ENCODE peak calls at places on chromosomes 5 and 9, in eight cellular contexts. One of them, this sample, is unnamed.

GRCh38 chr5:120942551-120942950 is 478.5 kb downstream of the PRR16 start:
- DNase-seq in CD4-positive, alpha-beta T cell: no peak
- DNase-seq in activated B cell treated with CpG ODN at 0.5 μM for 24 hours: no peak
- DNase-seq in WERI-Rb-1: no peak
- DNase-seq in H9: no peak
- DNase-seq in uterus: no peak
- DNase-seq in cardiac muscle cell: peak
- DNase-seq in DND-41: peak
- DNase-seq in this sample: no peak

GRCh38 chr5:59893061-59893435 is 478 bp downstream of the PDE4D start:
- DNase-seq in activated B cell treated with CpG ODN at 0.5 μM for 24 hours: no peak
- DNase-seq in uterus: no peak
- DNase-seq in WERI-Rb-1: peak
- DNase-seq in CD4-positive, alpha-beta T cell: no peak
- DNase-seq in H9: peak
- DNase-seq in DND-41: no peak
- DNase-seq in cardiac muscle cell: no peak
- DNase-seq in this sample: no peak

GRCh38 chr5:133499896-133500295 is 112.4 kb downstream of the FSTL4 start:
- DNase-seq in DND-41: no peak
- DNase-seq in cardiac muscle cell: no peak
- DNase-seq in WERI-Rb-1: no peak
- DNase-seq in uterus: no peak
- DNase-seq in activated B cell treated with CpG ODN at 0.5 μM for 24 hours: no peak
- DNase-seq in CD4-positive, alpha-beta T cell: no peak
- DNase-seq in H9: no peak
- DNase-seq in this sample: no peak

GRCh38 chr5:17203329-17204132 is 13.9 kb upstream of the BASP1 start:
- DNase-seq in CD4-positive, alpha-beta T cell: no peak
- DNase-seq in activated B cell treated with CpG ODN at 0.5 μM for 24 hours: no peak
- DNase-seq in H9: peak
- DNase-seq in uterus: no peak
- DNase-seq in cardiac muscle cell: peak
- DNase-seq in DND-41: peak
- DNase-seq in WERI-Rb-1: no peak
- DNase-seq in this sample: no peak

GRCh38 chr5:151596839-151597539 is 5.9 kb upstream of the FAT2 start:
- DNase-seq in uterus: no peak
- DNase-seq in DND-41: no peak
- DNase-seq in activated B cell treated with CpG ODN at 0.5 μM for 24 hours: no peak
- DNase-seq in CD4-positive, alpha-beta T cell: no peak
- DNase-seq in cardiac muscle cell: peak
- DNase-seq in H9: peak
- DNase-seq in WERI-Rb-1: no peak
- DNase-seq in this sample: no peak

GRCh38 chr9:4106744-4107143 is 193.1 kb downstream of the GLIS3 start:
- DNase-seq in WERI-Rb-1: no peak
- DNase-seq in CD4-positive, alpha-beta T cell: no peak
- DNase-seq in uterus: no peak
- DNase-seq in H9: no peak
- DNase-seq in cardiac muscle cell: peak
- DNase-seq in DND-41: no peak
- DNase-seq in activated B cell treated with CpG ODN at 0.5 μM for 24 hours: no peak
- DNase-seq in this sample: no peak

GRCh38 chr5:62643556-62644451 is 65.2 kb downstream of the LRRC70 start:
- DNase-seq in uterus: no peak
- DNase-seq in H9: no peak
- DNase-seq in DND-41: no peak
- DNase-seq in activated B cell treated with CpG ODN at 0.5 μM for 24 hours: no peak
- DNase-seq in cardiac muscle cell: no peak
- DNase-seq in WERI-Rb-1: no peak
- DNase-seq in CD4-positive, alpha-beta T cell: no peak
- DNase-seq in this sample: no peak

GRCh38 chr9:77980622-77981021 is 51.0 kb downstream of the GNAQ start:
- DNase-seq in activated B cell treated with CpG ODN at 0.5 μM for 24 hours: no peak
- DNase-seq in cardiac muscle cell: peak
- DNase-seq in CD4-positive, alpha-beta T cell: no peak
- DNase-seq in WERI-Rb-1: no peak
- DNase-seq in uterus: no peak
- DNase-seq in DND-41: no peak
- DNase-seq in H9: no peak
- DNase-seq in this sample: no peak

DNA sequence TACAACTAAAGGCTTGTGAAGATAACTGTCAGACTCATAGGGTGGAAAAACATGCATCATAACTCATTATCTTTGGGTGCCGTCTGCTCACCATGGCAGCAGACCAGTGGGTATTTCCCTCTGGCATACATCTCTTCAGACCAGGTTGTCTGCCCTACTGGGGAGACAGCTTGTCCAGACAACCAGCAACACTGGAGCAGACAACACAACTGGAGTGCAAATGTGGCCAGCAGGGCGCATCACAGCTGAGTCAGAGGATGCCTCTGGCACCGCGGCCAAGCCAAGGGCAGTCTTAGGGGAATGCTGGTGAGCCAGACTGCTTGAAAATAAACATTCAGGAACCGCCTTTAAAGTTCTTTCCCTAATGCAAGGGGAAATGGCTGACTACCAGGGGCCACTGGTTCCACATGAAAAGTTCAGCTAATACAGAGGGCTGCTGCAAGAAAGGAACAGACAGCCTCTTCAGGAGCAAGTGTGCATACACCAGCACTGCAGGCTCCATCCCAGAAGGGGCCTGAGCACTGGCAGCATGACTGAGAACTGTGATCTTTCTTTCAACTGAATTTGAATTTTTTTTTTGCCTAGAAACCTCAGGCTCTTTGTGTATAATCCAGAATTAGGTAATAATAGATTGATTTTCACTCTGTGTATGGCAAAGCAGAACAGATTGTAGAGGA is 77.3 kb downstream of the MAMDC2 start:
- DNase-seq in WERI-Rb-1: peak
- DNase-seq in activated B cell treated with CpG ODN at 0.5 μM for 24 hours: no peak
- DNase-seq in H9: no peak
- DNase-seq in DND-41: no peak
- DNase-seq in cardiac muscle cell: peak
- DNase-seq in CD4-positive, alpha-beta T cell: no peak
- DNase-seq in uterus: peak
- DNase-seq in this sample: no peak
- TF ChIP-seq CTCF in WERI-Rb-1: peak
- TF ChIP-seq CTCF in activated B cell treated with CpG ODN at 0.5 μM for 24 hours: no peak
- TF ChIP-seq CTCF in H9: peak
- TF ChIP-seq CTCF in DND-41: no peak
- TF ChIP-seq CTCF in cardiac muscle cell: peak
- TF ChIP-seq CTCF in CD4-positive, alpha-beta T cell: no peak
- TF ChIP-seq CTCF in uterus: no peak
- TF ChIP-seq CTCF in this sample: no peak

DNA sequence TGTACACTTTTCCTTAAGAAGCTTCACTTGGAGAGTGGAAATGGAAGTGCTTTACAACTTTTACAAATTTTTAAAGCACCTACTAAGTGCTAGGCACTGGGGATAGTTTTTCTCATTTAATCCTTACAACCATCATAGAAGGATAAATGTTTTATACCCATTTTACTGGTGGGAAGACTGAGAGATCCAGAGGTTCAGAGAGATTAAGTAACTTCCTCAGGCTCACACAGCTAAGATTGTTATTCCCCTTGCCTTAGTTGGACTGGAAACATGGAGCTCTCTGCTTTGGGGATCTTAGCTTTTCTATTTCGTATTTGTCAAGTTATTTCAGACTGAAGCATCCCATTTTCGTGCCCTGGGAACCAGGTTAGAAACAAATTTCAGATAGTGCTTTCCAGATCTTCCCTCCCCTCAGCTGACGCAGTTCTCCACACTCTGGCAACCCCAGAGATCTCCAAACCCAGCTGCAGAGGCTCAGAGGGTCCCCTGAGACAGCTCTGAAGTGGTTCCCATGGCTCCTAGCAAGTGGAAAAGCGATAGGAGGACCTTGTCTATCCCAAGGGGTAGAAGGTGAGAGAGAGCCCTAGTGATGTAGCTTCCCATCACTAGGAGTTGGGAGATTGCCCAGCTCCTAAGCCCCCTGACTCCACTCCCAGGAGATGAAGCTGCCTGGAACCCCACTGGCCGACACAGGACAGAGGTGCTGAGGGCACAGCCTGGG is 16.2 kb upstream of the GABBR2 start:
- DNase-seq in activated B cell treated with CpG ODN at 0.5 μM for 24 hours: no peak
- DNase-seq in uterus: no peak
- DNase-seq in CD4-positive, alpha-beta T cell: no peak
- DNase-seq in cardiac muscle cell: no peak
- DNase-seq in DND-41: no peak
- DNase-seq in WERI-Rb-1: no peak
- DNase-seq in H9: no peak
- DNase-seq in this sample: no peak
- TF ChIP-seq CTCF in activated B cell treated with CpG ODN at 0.5 μM for 24 hours: no peak
- TF ChIP-seq CTCF in uterus: no peak
- TF ChIP-seq CTCF in CD4-positive, alpha-beta T cell: no peak
- TF ChIP-seq CTCF in cardiac muscle cell: no peak
- TF ChIP-seq CTCF in DND-41: no peak
- TF ChIP-seq CTCF in WERI-Rb-1: no peak
- TF ChIP-seq CTCF in H9: no peak
- TF ChIP-seq CTCF in this sample: no peak

GRCh38 chr9:20685769-20686168 is 1.7 kb downstream of the FOCAD start:
- DNase-seq in WERI-Rb-1: no peak
- DNase-seq in uterus: no peak
- DNase-seq in DND-41: no peak
- DNase-seq in CD4-positive, alpha-beta T cell: no peak
- DNase-seq in activated B cell treated with CpG ODN at 0.5 μM for 24 hours: no peak
- DNase-seq in H9: no peak
- DNase-seq in cardiac muscle cell: no peak
- DNase-seq in this sample: no peak

GRCh38 chr9:20693068-20693467 is 9.0 kb downstream of the FOCAD start:
- DNase-seq in cardiac muscle cell: peak
- DNase-seq in uterus: no peak
- DNase-seq in H9: no peak
- DNase-seq in WERI-Rb-1: no peak
- DNase-seq in CD4-positive, alpha-beta T cell: no peak
- DNase-seq in DND-41: no peak
- DNase-seq in activated B cell treated with CpG ODN at 0.5 μM for 24 hours: no peak
- DNase-seq in this sample: no peak

GRCh38 chr9:20692554-20692953 is 8.5 kb downstream of the FOCAD start:
- DNase-seq in DND-41: no peak
- DNase-seq in CD4-positive, alpha-beta T cell: no peak
- DNase-seq in uterus: no peak
- DNase-seq in cardiac muscle cell: peak
- DNase-seq in H9: no peak
- DNase-seq in WERI-Rb-1: no peak
- DNase-seq in activated B cell treated with CpG ODN at 0.5 μM for 24 hours: no peak
- DNase-seq in this sample: no peak

GRCh38 chr9:20694248-20694647 is 10.2 kb downstream of the FOCAD start:
- DNase-seq in activated B cell treated with CpG ODN at 0.5 μM for 24 hours: no peak
- DNase-seq in DND-41: no peak
- DNase-seq in cardiac muscle cell: no peak
- DNase-seq in CD4-positive, alpha-beta T cell: no peak
- DNase-seq in H9: no peak
- DNase-seq in uterus: no peak
- DNase-seq in WERI-Rb-1: no peak
- DNase-seq in this sample: no peak

DNA sequence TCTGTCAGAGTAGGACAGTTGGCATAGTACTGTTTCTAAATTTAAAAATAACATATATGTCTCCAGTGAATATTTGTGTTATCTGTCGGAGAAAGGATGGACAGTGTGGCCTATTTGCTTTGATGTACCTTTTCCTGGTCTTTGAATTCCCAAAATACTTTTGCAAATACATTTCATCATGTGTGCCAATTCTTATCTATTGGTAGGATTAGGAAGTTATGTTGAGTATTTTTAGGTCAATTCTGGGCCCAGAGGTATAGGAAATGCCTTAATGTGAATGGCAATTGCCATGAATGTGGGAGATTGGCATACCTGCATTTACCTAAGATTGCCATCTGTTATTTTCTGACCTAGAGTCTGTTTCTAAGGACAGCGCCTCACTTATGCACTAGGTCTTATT is 5.8 kb downstream of the FOCAD start:
- DNase-seq in activated B cell treated with CpG ODN at 0.5 μM for 24 hours: no peak
- DNase-seq in DND-41: no peak
- DNase-seq in CD4-positive, alpha-beta T cell: no peak
- DNase-seq in uterus: no peak
- DNase-seq in WERI-Rb-1: no peak
- DNase-seq in H9: no peak
- DNase-seq in cardiac muscle cell: no peak
- DNase-seq in this sample: no peak
- TF ChIP-seq CTCF in activated B cell treated with CpG ODN at 0.5 μM for 24 hours: no peak
- TF ChIP-seq CTCF in DND-41: no peak
- TF ChIP-seq CTCF in CD4-positive, alpha-beta T cell: no peak
- TF ChIP-seq CTCF in uterus: no peak
- TF ChIP-seq CTCF in WERI-Rb-1: no peak
- TF ChIP-seq CTCF in H9: no peak
- TF ChIP-seq CTCF in cardiac muscle cell: no peak
- TF ChIP-seq CTCF in this sample: no peak

GRCh38 chr9:106757539-106757938 is 105.4 kb upstream of the ZNF462 start:
- DNase-seq in uterus: no peak
- DNase-seq in DND-41: no peak
- DNase-seq in CD4-positive, alpha-beta T cell: no peak
- DNase-seq in activated B cell treated with CpG ODN at 0.5 μM for 24 hours: no peak
- DNase-seq in cardiac muscle cell: no peak
- DNase-seq in H9: peak
- DNase-seq in WERI-Rb-1: no peak
- DNase-seq in this sample: no peak

GRCh38 chr9:106758911-106759310 is 104.1 kb upstream of the ZNF462 start:
- DNase-seq in activated B cell treated with CpG ODN at 0.5 μM for 24 hours: no peak
- DNase-seq in cardiac muscle cell: peak
- DNase-seq in H9: no peak
- DNase-seq in WERI-Rb-1: no peak
- DNase-seq in DND-41: no peak
- DNase-seq in CD4-positive, alpha-beta T cell: no peak
- DNase-seq in uterus: no peak
- DNase-seq in this sample: no peak

GRCh38 chr9:106755727-106756126 is 107.2 kb upstream of the ZNF462 start:
- DNase-seq in H9: no peak
- DNase-seq in activated B cell treated with CpG ODN at 0.5 μM for 24 hours: no peak
- DNase-seq in CD4-positive, alpha-beta T cell: no peak
- DNase-seq in WERI-Rb-1: no peak
- DNase-seq in DND-41: no peak
- DNase-seq in cardiac muscle cell: no peak
- DNase-seq in uterus: no peak
- DNase-seq in this sample: no peak

GRCh38 chr9:106752581-106752980 is 110.4 kb upstream of the ZNF462 start:
- DNase-seq in DND-41: no peak
- DNase-seq in H9: no peak
- DNase-seq in uterus: no peak
- DNase-seq in activated B cell treated with CpG ODN at 0.5 μM for 24 hours: no peak
- DNase-seq in cardiac muscle cell: no peak
- DNase-seq in CD4-positive, alpha-beta T cell: no peak
- DNase-seq in WERI-Rb-1: no peak
- DNase-seq in this sample: no peak

DNA sequence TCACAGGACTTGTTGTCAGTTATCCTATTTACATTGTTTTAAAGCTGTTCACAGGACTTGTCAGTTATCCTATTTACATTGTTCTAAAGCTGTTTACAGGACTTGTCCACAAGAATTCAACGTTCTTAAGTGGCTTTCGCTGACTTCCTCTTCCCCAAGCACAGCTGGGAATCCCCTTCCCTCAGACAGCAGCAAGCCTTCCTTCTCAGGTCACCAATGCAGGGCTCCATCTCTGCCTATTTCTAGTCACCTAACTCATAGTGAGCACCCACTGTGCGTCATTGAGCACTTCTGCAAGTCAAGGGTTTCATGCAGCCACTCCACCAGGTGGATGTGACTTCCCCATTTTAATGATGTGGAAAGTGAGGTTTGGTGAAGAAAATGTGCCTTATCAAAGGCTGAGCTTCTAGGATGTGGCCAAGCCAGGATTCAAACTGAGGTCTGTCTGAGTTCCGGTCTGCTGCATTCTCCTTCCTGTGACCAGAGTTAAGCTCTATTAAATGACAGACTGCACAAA is 109.8 kb upstream of the ZNF462 start:
- DNase-seq in CD4-positive, alpha-beta T cell: no peak
- DNase-seq in WERI-Rb-1: no peak
- DNase-seq in activated B cell treated with CpG ODN at 0.5 μM for 24 hours: no peak
- DNase-seq in uterus: no peak
- DNase-seq in DND-41: no peak
- DNase-seq in H9: no peak
- DNase-seq in cardiac muscle cell: no peak
- DNase-seq in this sample: no peak
- TF ChIP-seq CTCF in CD4-positive, alpha-beta T cell: no peak
- TF ChIP-seq CTCF in WERI-Rb-1: no peak
- TF ChIP-seq CTCF in activated B cell treated with CpG ODN at 0.5 μM for 24 hours: no peak
- TF ChIP-seq CTCF in uterus: no peak
- TF ChIP-seq CTCF in DND-41: no peak
- TF ChIP-seq CTCF in H9: no peak
- TF ChIP-seq CTCF in cardiac muscle cell: no peak
- TF ChIP-seq CTCF in this sample: no peak